ENCODE peak calls at places on chromosome 19, in six cellular contexts. M is H54; R is effector memory CD4-positive, alpha-beta T cell; I is foreskin fibroblast; K is GF-D8; H is foreskin melanocyte. B is an unnamed sample.

GRCh38 chr19:55472463-55472862 is 4.0 kb upstream of the ZNF628 start:
- DNase-seq in M (peak), R (no peak), I (no peak), K (no peak), H (no peak), B (no peak)

GRCh38 chr19:48935864-48936263 is 2.4 kb downstream of the DHDH start:
- DNase-seq in M (no peak), R (no peak), I (no peak), K (no peak), H (no peak), B (no peak)

GRCh38 chr19:1468274-1469199 is 10.5 kb downstream of the C19orf25 start:
- DNase-seq in M (no peak), R (no peak), I (peak), K (peak), H (no peak), B (no peak)

GRCh38 chr19:52028027-52028779 is at the start of gene ZNF614:
- DNase-seq in M (peak), R (peak), I (peak), K (peak), H (peak), B (peak)

GRCh38 chr19:3407556-3408516 is 41.5 kb downstream of the NFIC start:
- DNase-seq in M (no peak), R (no peak), I (no peak), K (no peak), H (no peak), B (no peak)

GRCh38 chr19:7515091-7515470 is 822 bp upstream of the ZNF358 start:
- DNase-seq in M (no peak), R (no peak), I (peak), K (no peak), H (no peak), B (no peak)

GRCh38 chr19:18865973-18866799 is 29.8 kb downstream of the CERS1 start:
- DNase-seq in M (peak), R (peak), I (peak), K (no peak), H (peak), B (peak)

GRCh38 chr19:32599736-32600157 is 18.8 kb downstream of the PDCD5 start:
- DNase-seq in M (peak), R (peak), I (peak), K (no peak), H (peak), B (peak)

GRCh38 chr19:41935781-41936415 is 7.6 kb upstream of the ERFL start:
- DNase-seq in M (no peak), R (no peak), I (no peak), K (no peak), H (no peak), B (no peak)

GRCh38 chr19:14337510-14337909 is 43.7 kb upstream of the ADGRE5 start:
- DNase-seq in M (no peak), R (peak), I (no peak), K (no peak), H (no peak), B (peak)

GRCh38 chr19:18520848-18521691 is 800 bp downstream of the ELL start:
- DNase-seq in M (no peak), R (no peak), I (no peak), K (no peak), H (no peak), B (no peak)

GRCh38 chr19:15631817-15632216 is 8.9 kb upstream of the CYP4F3 start:
- DNase-seq in M (no peak), R (peak), I (no peak), K (no peak), H (no peak), B (peak)

GRCh38 chr19:42421101-42421500 is 6.1 kb downstream of the LIPE start:
- DNase-seq in M (no peak), R (no peak), I (no peak), K (no peak), H (no peak), B (no peak)

GRCh38 chr19:32232449-32232848 is 113.0 kb upstream of the ZNF507 start:
- DNase-seq in M (no peak), R (no peak), I (no peak), K (no peak), H (no peak), B (no peak)

GRCh38 chr19:52007436-52007804 is 591 bp downstream of the ZNF615 start:
- DNase-seq in M (peak), R (no peak), I (no peak), K (no peak), H (no peak), B (no peak)

GRCh38 chr19:3855321-3855720 is 13.5 kb downstream of the ZFR2 start:
- DNase-seq in M (peak), R (no peak), I (no peak), K (no peak), H (no peak), B (no peak)

GRCh38 chr19:35309481-35310279 is 17.7 kb downstream of the MAG start:
- DNase-seq in M (no peak), R (no peak), I (no peak), K (no peak), H (no peak), B (peak)

GRCh38 chr19:16266586-16266942 is 58.1 kb upstream of the KLF2 start:
- DNase-seq in M (no peak), R (peak), I (no peak), K (peak), H (no peak), B (no peak)

GRCh38 chr19:2997720-2998119 is 20.4 kb downstream of the TLE6 start:
- DNase-seq in M (no peak), R (no peak), I (no peak), K (no peak), H (no peak), B (no peak)

GRCh38 chr19:45097776-45098520 is 5.0 kb downstream of the PPP1R37 start:
- DNase-seq in M (peak), R (no peak), I (peak), K (no peak), H (peak), B (peak)

GRCh38 chr19:14339741-14340140 is 41.5 kb upstream of the ADGRE5 start:
- DNase-seq in M (no peak), R (no peak), I (no peak), K (no peak), H (no peak), B (no peak)

GRCh38 chr19:40503300-40503699 is 36.5 kb downstream of the SPTBN4 start:
- DNase-seq in M (no peak), R (no peak), I (no peak), K (no peak), H (no peak), B (no peak)

GRCh38 chr19:7662657-7663056 is 6.2 kb upstream of the RETN start:
- DNase-seq in M (no peak), R (no peak), I (no peak), K (no peak), H (no peak), B (no peak)

GRCh38 chr19:44401108-44401786 is at the start of gene ZNF285:
- DNase-seq in M (no peak), R (peak), I (peak), K (no peak), H (peak), B (peak)

GRCh38 chr19:648904-649733 is 9.4 kb downstream of the FGF22 start:
- DNase-seq in M (no peak), R (no peak), I (no peak), K (no peak), H (no peak), B (no peak)

GRCh38 chr19:49436381-49437017 is 4.8 kb downstream of the SLC17A7 start:
- DNase-seq in M (no peak), R (peak), I (no peak), K (no peak), H (no peak), B (no peak)

GRCh38 chr19:40321566-40322270 is 26.5 kb downstream of the C19orf47 start:
- DNase-seq in M (no peak), R (no peak), I (no peak), K (no peak), H (no peak), B (no peak)

GRCh38 chr19:32676186-32676894 is 692 bp downstream of the RGS9BP start:
- DNase-seq in M (no peak), R (no peak), I (no peak), K (no peak), H (no peak), B (no peak)

GRCh38 chr19:56978023-56978565 is 137.6 kb upstream of the PEG3 start:
- DNase-seq in M (no peak), R (no peak), I (no peak), K (no peak), H (no peak), B (no peak)

GRCh38 chr19:1076951-1077350 is 10.0 kb downstream of the ARHGAP45 start:
- DNase-seq in M (no peak), R (peak), I (no peak), K (peak), H (no peak), B (no peak)

GRCh38 chr19:38665950-38666661 is 18.7 kb downstream of the ACTN4 start:
- DNase-seq in M (no peak), R (no peak), I (no peak), K (no peak), H (peak), B (no peak)

GRCh38 chr19:15260939-15261338 is 28.7 kb upstream of the EPHX3 start:
- DNase-seq in M (no peak), R (no peak), I (no peak), K (no peak), H (no peak), B (no peak)

GRCh38 chr19:4584670-4585460 is 25.4 kb upstream of the SEMA6B start:
- DNase-seq in M (no peak), R (no peak), I (no peak), K (no peak), H (no peak), B (no peak)

B was measured in COLO829.